ENCODE peak calls at places on chromosomes 7 and 10, in five cellular contexts. E, I, N, U and X are unnamed samples.

GRCh38 chr7:303425-303824 is 13.5 kb downstream of the FOXL3 start:
- DNase-seq in E (no peak), U (no peak), N (no peak), I (no peak), X (peak)

GRCh38 chr7:73623798-73624668 is at the start of gene MLXIPL:
- DNase-seq in I (peak), N (peak), U (no peak), E (peak), X (peak)

GRCh38 chr7:40604601-40605438 is 470.0 kb downstream of the SUGCT start:
- DNase-seq in U (no peak), E (no peak), N (peak), I (peak), X (peak)

GRCh38 chr7:22109761-22110160 is 164.1 kb upstream of the CDCA7L start:
- DNase-seq in I (peak), U (no peak), N (peak), E (no peak), X (peak)

GRCh38 chr10:31760674-31761081 is 168.0 kb downstream of the ARHGAP12 start:
- DNase-seq in E (no peak), I (no peak), N (no peak), U (no peak), X (no peak)

GRCh38 chr10:72796042-72796441 is 97.5 kb upstream of the OIT3 start:
- DNase-seq in U (no peak), I (no peak), E (no peak), N (no peak), X (no peak)

GRCh38 chr10:12975906-12976305 is 25.6 kb downstream of the CCDC3 start:
- DNase-seq in N (no peak), I (no peak), U (no peak), E (no peak), X (no peak)

GRCh38 chr7:43674559-43675436 is 54.5 kb downstream of the COA1 start:
- DNase-seq in N (no peak), E (no peak), U (no peak), I (no peak), X (no peak)

GRCh38 chr10:60282771-60283353 is 106.8 kb downstream of the ANK3 start:
- DNase-seq in N (peak), U (no peak), I (no peak), E (no peak), X (no peak)

GRCh38 chr10:131439705-131440104 is 128.2 kb upstream of the TCERG1L start:
- DNase-seq in U (no peak), N (no peak), E (no peak), I (no peak), X (no peak)

GRCh38 chr10:133530506-133530905 is 3.3 kb downstream of the CYP2E1 start:
- DNase-seq in E (no peak), N (no peak), I (no peak), U (no peak), X (no peak)

GRCh38 chr7:95509199-95509598 is 23.5 kb downstream of the ASB4 start:
- DNase-seq in E (no peak), N (peak), U (no peak), I (no peak), X (no peak)

GRCh38 chr10:97531401-97531985 is 32.8 kb downstream of the UBTD1 start:
- DNase-seq in I (no peak), N (no peak), U (no peak), E (no peak), X (no peak)

GRCh38 chr7:54769203-54769602 is 10.2 kb upstream of the SEC61G start:
- DNase-seq in N (no peak), I (no peak), E (no peak), U (no peak), X (no peak)

GRCh38 chr7:24871765-24872164 is 108.2 kb downstream of the OSBPL3 start:
- DNase-seq in U (no peak), N (no peak), I (no peak), E (no peak), X (no peak)

GRCh38 chr10:117997673-117998072 is 49.1 kb downstream of the RAB11FIP2 start:
- DNase-seq in N (no peak), E (no peak), U (no peak), I (no peak), X (no peak)

GRCh38 chr10:120503695-120504094 is 46.7 kb downstream of the PLPP4 start:
- DNase-seq in E (no peak), N (no peak), I (no peak), U (no peak), X (no peak)

GRCh38 chr7:16708980-16709379 is 44.6 kb upstream of the TSPAN13 start:
- DNase-seq in N (no peak), E (no peak), U (no peak), I (no peak), X (no peak)

GRCh38 chr7:97022451-97023306 is 2.0 kb downstream of the DLX5 start:
- DNase-seq in I (no peak), N (no peak), E (no peak), U (no peak), X (no peak)

GRCh38 chr7:36391436-36392198 is 2.0 kb downstream of the ANLN start:
- DNase-seq in U (peak), I (no peak), N (no peak), E (no peak), X (no peak)

GRCh38 chr10:60865198-60865783 is 78.7 kb downstream of the RHOBTB1 start:
- DNase-seq in I (no peak), E (no peak), U (no peak), N (no peak), X (no peak)

GRCh38 chr10:55374060-55374459 is 573.0 kb upstream of the PCDH15 start:
- DNase-seq in I (peak), N (no peak), E (no peak), U (no peak), X (no peak)

GRCh38 chr7:132755538-132756481 is 179.5 kb upstream of the PLXNA4 start:
- DNase-seq in E (no peak), I (no peak), N (peak), U (no peak), X (no peak)

GRCh38 chr7:90708841-90709317 is 112.8 kb downstream of the CDK14 start:
- DNase-seq in N (peak), I (no peak), U (peak), E (no peak), X (no peak)

GRCh38 chr10:75111906-75112703 is 649 bp downstream of the SAMD8 start:
- DNase-seq in N (peak), U (peak), E (peak), I (peak), X (peak)

GRCh38 chr7:80722596-80723141 is 84.2 kb downstream of the CD36 start:
- DNase-seq in I (peak), N (peak), U (no peak), E (no peak), X (peak)

GRCh38 chr7:5574770-5575269 is 151.2 kb upstream of the TNRC18 start:
- DNase-seq in N (no peak), U (no peak), E (no peak), I (no peak), X (no peak)

GRCh38 chr10:48442090-48442808 is 135.8 kb downstream of the MAPK8 start:
- DNase-seq in U (no peak), E (no peak), N (no peak), I (no peak), X (no peak)

GRCh38 chr7:141562036-141562435 is 10.8 kb downstream of the AGK start:
- DNase-seq in I (peak), E (no peak), U (no peak), N (no peak), X (no peak)
- H3K27ac ChIP-seq in I (peak), E (no peak), U (peak), N (no peak), X (no peak)

GRCh38 chr10:90451283-90451682 is 406.6 kb downstream of the HTR7 start:
- DNase-seq in U (no peak), N (no peak), E (no peak), I (no peak), X (no peak)
- H3K27ac ChIP-seq in U (no peak), N (no peak), E (no peak), I (no peak), X (no peak)

GRCh38 chr10:44369851-44370250 is 15.0 kb downstream of the CXCL12 start:
- DNase-seq in U (no peak), E (no peak), I (no peak), N (no peak), X (no peak)
- H3K27ac ChIP-seq in U (no peak), E (no peak), I (no peak), N (no peak), X (no peak)

DNA sequence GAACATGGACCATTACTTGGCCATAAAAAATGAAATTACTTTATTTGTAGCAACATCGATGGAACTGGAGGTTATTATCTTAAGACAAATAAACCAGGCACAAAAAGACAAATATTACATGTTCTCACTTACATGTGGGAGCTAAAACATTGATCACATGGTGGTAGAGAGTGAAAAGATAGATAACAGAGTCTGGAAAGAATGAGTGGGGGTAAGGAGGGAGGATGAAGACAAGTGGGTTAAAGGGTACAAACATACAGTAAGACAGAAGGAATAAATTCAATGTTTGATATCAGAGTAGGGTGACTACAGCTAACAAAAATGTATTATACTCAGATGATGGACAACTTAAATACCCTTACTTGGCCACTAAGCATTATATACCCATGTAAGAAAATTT is 100.0 kb upstream of the WNT16 start:
- DNase-seq in N (no peak), U (no peak), E (no peak), I (no peak), X (no peak)
- H3K27ac ChIP-seq in N (no peak), U (no peak), E (no peak), I (no peak), X (no peak)

GRCh38 chr10:74058658-74059057 is 60.7 kb downstream of the VCL start:
- DNase-seq in U (no peak), E (no peak), N (peak), I (no peak), X (no peak)

GRCh38 chr10:74058071-74058470 is 60.2 kb downstream of the VCL start:
- DNase-seq in E (no peak), N (peak), I (no peak), U (no peak), X (no peak)

GRCh38 chr10:74051729-74052342 is 53.9 kb downstream of the VCL start:
- DNase-seq in E (no peak), U (no peak), I (no peak), N (peak), X (no peak)

GRCh38 chr10:74056081-74056818 is 58.3 kb downstream of the VCL start:
- DNase-seq in E (no peak), N (peak), U (peak), I (no peak), X (no peak)

GRCh38 chr10:74055383-74056065 is 57.6 kb downstream of the VCL start:
- DNase-seq in I (no peak), E (no peak), N (no peak), U (no peak), X (no peak)
- H3K27ac ChIP-seq in I (peak), E (no peak), N (peak), U (no peak), X (peak)

GRCh38 chr10:114723361-114723760 is 65.3 kb upstream of the ABLIM1 start:
- DNase-seq in I (no peak), E (no peak), U (no peak), N (no peak), X (no peak)

GRCh38 chr10:114724295-114724694 is 66.2 kb upstream of the ABLIM1 start:
- DNase-seq in U (no peak), I (no peak), N (no peak), E (no peak), X (no peak)

GRCh38 chr10:114726820-114727271 is 68.8 kb upstream of the ABLIM1 start:
- DNase-seq in U (no peak), I (no peak), E (no peak), N (no peak), X (no peak)

GRCh38 chr10:114728325-114728724 is 70.2 kb upstream of the ABLIM1 start:
- DNase-seq in E (no peak), N (no peak), U (no peak), I (no peak), X (no peak)

GRCh38 chr10:114724707-114725106 is 66.6 kb upstream of the ABLIM1 start:
- DNase-seq in E (no peak), N (no peak), U (no peak), I (no peak), X (no peak)
- H3K27ac ChIP-seq in E (no peak), N (no peak), U (no peak), I (no peak), X (no peak)

GRCh38 chr10:92969151-92969550 is 91.4 kb upstream of the CYP26C1 start:
- DNase-seq in N (no peak), E (no peak), I (no peak), U (no peak), X (no peak)

GRCh38 chr10:92970301-92971070 is 90.1 kb upstream of the CYP26C1 start:
- DNase-seq in N (no peak), E (no peak), U (no peak), I (no peak), X (no peak)

DNA sequence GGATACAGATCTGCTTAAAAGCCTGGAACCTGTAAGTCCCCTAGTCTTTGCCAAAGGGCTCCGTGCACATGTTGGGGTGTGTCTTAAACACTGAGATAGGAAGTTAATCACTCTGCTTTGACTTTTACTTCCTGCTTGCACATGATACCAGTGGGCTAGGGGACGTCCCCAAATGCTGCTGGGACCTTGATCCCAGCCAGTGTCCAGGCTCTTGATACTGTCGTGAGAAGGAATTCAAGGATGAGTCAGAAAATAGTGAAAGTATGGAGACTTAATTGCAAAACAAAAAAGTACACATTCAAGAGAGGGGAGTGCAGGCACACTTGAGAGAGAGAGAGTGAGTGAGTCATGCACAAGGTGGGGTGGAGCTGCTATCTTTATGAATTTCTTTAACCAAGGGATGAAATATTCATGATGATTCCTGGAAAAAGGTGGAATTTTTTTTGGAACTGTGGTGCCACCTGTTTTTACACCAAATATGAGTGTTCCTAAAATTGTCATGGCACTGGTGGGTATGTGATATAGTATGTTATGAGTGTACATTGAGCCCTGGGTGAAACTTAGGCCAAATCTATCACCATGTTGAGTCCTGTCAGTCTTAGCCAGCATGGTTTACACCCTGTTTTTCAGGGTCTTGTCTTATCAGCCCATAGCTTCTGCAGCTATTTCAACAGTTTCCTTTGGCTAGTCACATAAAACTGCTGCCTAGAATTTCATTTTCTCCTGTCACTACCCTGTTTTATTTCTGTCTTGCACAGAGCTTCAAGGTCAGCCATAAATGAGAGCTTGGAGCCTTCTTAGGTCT is 88.3 kb upstream of the CYP26C1 start:
- DNase-seq in I (no peak), E (no peak), U (no peak), N (no peak), X (no peak)
- H3K27ac ChIP-seq in I (no peak), E (no peak), U (no peak), N (no peak), X (no peak)

GRCh38 chr10:5465976-5466450 is 33.4 kb downstream of the CALML5 start:
- DNase-seq in I (no peak), U (no peak), N (no peak), E (no peak), X (no peak)
- H3K27ac ChIP-seq in I (no peak), U (no peak), N (peak), E (no peak), X (peak)